ENCODE peak calls at places on chromosomes 6 and 20, in seven cellular contexts. One of them, this sample, is unnamed.

GRCh38 chr20:4431446-4431845 is 290.3 kb upstream of the PRND start:
- DNase-seq in AG04449: no peak
- DNase-seq in NCI-H526 treated with DMSO at 0.1 percent for 48 hours: no peak
- DNase-seq in mesenteric fat pad: no peak
- DNase-seq in tibial artery: no peak
- DNase-seq in activated CD8-positive, alpha-beta memory T cell treated with anti-CD3 and anti-CD28 coated beads, Interleukin-2, amount 10 ng/mL, durations not matched to agents 7 days and 5 days: no peak
- DNase-seq in stimulated activated effector memory CD8-positive, alpha-beta T cell treated with anti-CD3 and anti-CD28 coated beads, Interleukin-12 subunit alpha, Interleukin-12 subunit beta, amount 100 ng/mL, for 72 hours: no peak
- DNase-seq in this sample: no peak

GRCh38 chr6:35302604-35303218 is 5.1 kb downstream of the DEF6 start:
- DNase-seq in mesenteric fat pad: peak
- DNase-seq in tibial artery: peak
- DNase-seq in activated CD8-positive, alpha-beta memory T cell treated with anti-CD3 and anti-CD28 coated beads, Interleukin-2, amount 10 ng/mL, durations not matched to agents 7 days and 5 days: peak
- DNase-seq in NCI-H526 treated with DMSO at 0.1 percent for 48 hours: no peak
- DNase-seq in AG04449: no peak
- DNase-seq in stimulated activated effector memory CD8-positive, alpha-beta T cell treated with anti-CD3 and anti-CD28 coated beads, Interleukin-12 subunit alpha, Interleukin-12 subunit beta, amount 100 ng/mL, for 72 hours: peak
- DNase-seq in this sample: peak

GRCh38 chr6:20830576-20830975 is 296.3 kb downstream of the CDKAL1 start:
- DNase-seq in AG04449: no peak
- DNase-seq in activated CD8-positive, alpha-beta memory T cell treated with anti-CD3 and anti-CD28 coated beads, Interleukin-2, amount 10 ng/mL, durations not matched to agents 7 days and 5 days: no peak
- DNase-seq in tibial artery: no peak
- DNase-seq in mesenteric fat pad: no peak
- DNase-seq in NCI-H526 treated with DMSO at 0.1 percent for 48 hours: no peak
- DNase-seq in stimulated activated effector memory CD8-positive, alpha-beta T cell treated with anti-CD3 and anti-CD28 coated beads, Interleukin-12 subunit alpha, Interleukin-12 subunit beta, amount 100 ng/mL, for 72 hours: no peak
- DNase-seq in this sample: no peak

GRCh38 chr6:4885534-4885933 is 109.3 kb downstream of the CDYL start:
- DNase-seq in NCI-H526 treated with DMSO at 0.1 percent for 48 hours: no peak
- DNase-seq in tibial artery: no peak
- DNase-seq in activated CD8-positive, alpha-beta memory T cell treated with anti-CD3 and anti-CD28 coated beads, Interleukin-2, amount 10 ng/mL, durations not matched to agents 7 days and 5 days: no peak
- DNase-seq in mesenteric fat pad: no peak
- DNase-seq in AG04449: no peak
- DNase-seq in stimulated activated effector memory CD8-positive, alpha-beta T cell treated with anti-CD3 and anti-CD28 coated beads, Interleukin-12 subunit alpha, Interleukin-12 subunit beta, amount 100 ng/mL, for 72 hours: no peak
- DNase-seq in this sample: no peak

GRCh38 chr6:154864086-154864430 is 130.8 kb downstream of the SCAF8 start:
- DNase-seq in NCI-H526 treated with DMSO at 0.1 percent for 48 hours: no peak
- DNase-seq in AG04449: no peak
- DNase-seq in stimulated activated effector memory CD8-positive, alpha-beta T cell treated with anti-CD3 and anti-CD28 coated beads, Interleukin-12 subunit alpha, Interleukin-12 subunit beta, amount 100 ng/mL, for 72 hours: no peak
- DNase-seq in activated CD8-positive, alpha-beta memory T cell treated with anti-CD3 and anti-CD28 coated beads, Interleukin-2, amount 10 ng/mL, durations not matched to agents 7 days and 5 days: no peak
- DNase-seq in mesenteric fat pad: no peak
- DNase-seq in tibial artery: no peak
- DNase-seq in this sample: no peak

GRCh38 chr6:124772733-124773319 is 189.4 kb upstream of the RNF217 start:
- DNase-seq in NCI-H526 treated with DMSO at 0.1 percent for 48 hours: no peak
- DNase-seq in stimulated activated effector memory CD8-positive, alpha-beta T cell treated with anti-CD3 and anti-CD28 coated beads, Interleukin-12 subunit alpha, Interleukin-12 subunit beta, amount 100 ng/mL, for 72 hours: no peak
- DNase-seq in activated CD8-positive, alpha-beta memory T cell treated with anti-CD3 and anti-CD28 coated beads, Interleukin-2, amount 10 ng/mL, durations not matched to agents 7 days and 5 days: no peak
- DNase-seq in tibial artery: no peak
- DNase-seq in AG04449: no peak
- DNase-seq in mesenteric fat pad: no peak
- DNase-seq in this sample: no peak

GRCh38 chr20:48904566-48905321 is 16.8 kb upstream of the ARFGEF2 start:
- DNase-seq in AG04449: no peak
- DNase-seq in tibial artery: peak
- DNase-seq in stimulated activated effector memory CD8-positive, alpha-beta T cell treated with anti-CD3 and anti-CD28 coated beads, Interleukin-12 subunit alpha, Interleukin-12 subunit beta, amount 100 ng/mL, for 72 hours: peak
- DNase-seq in mesenteric fat pad: no peak
- DNase-seq in activated CD8-positive, alpha-beta memory T cell treated with anti-CD3 and anti-CD28 coated beads, Interleukin-2, amount 10 ng/mL, durations not matched to agents 7 days and 5 days: peak
- DNase-seq in NCI-H526 treated with DMSO at 0.1 percent for 48 hours: no peak
- DNase-seq in this sample: peak

GRCh38 chr20:21100590-21101452 is 5.3 kb downstream of the LINC00237 start:
- DNase-seq in tibial artery: no peak
- DNase-seq in mesenteric fat pad: no peak
- DNase-seq in stimulated activated effector memory CD8-positive, alpha-beta T cell treated with anti-CD3 and anti-CD28 coated beads, Interleukin-12 subunit alpha, Interleukin-12 subunit beta, amount 100 ng/mL, for 72 hours: no peak
- DNase-seq in AG04449: no peak
- DNase-seq in activated CD8-positive, alpha-beta memory T cell treated with anti-CD3 and anti-CD28 coated beads, Interleukin-2, amount 10 ng/mL, durations not matched to agents 7 days and 5 days: peak
- DNase-seq in NCI-H526 treated with DMSO at 0.1 percent for 48 hours: peak
- DNase-seq in this sample: no peak

GRCh38 chr6:155147958-155148663 is 115.7 kb upstream of the CLDN20 start:
- DNase-seq in activated CD8-positive, alpha-beta memory T cell treated with anti-CD3 and anti-CD28 coated beads, Interleukin-2, amount 10 ng/mL, durations not matched to agents 7 days and 5 days: no peak
- DNase-seq in AG04449: no peak
- DNase-seq in NCI-H526 treated with DMSO at 0.1 percent for 48 hours: no peak
- DNase-seq in tibial artery: no peak
- DNase-seq in stimulated activated effector memory CD8-positive, alpha-beta T cell treated with anti-CD3 and anti-CD28 coated beads, Interleukin-12 subunit alpha, Interleukin-12 subunit beta, amount 100 ng/mL, for 72 hours: no peak
- DNase-seq in mesenteric fat pad: no peak
- DNase-seq in this sample: no peak

GRCh38 chr20:63323298-63323820 is 30.4 kb downstream of the COL20A1 start:
- DNase-seq in activated CD8-positive, alpha-beta memory T cell treated with anti-CD3 and anti-CD28 coated beads, Interleukin-2, amount 10 ng/mL, durations not matched to agents 7 days and 5 days: no peak
- DNase-seq in NCI-H526 treated with DMSO at 0.1 percent for 48 hours: no peak
- DNase-seq in stimulated activated effector memory CD8-positive, alpha-beta T cell treated with anti-CD3 and anti-CD28 coated beads, Interleukin-12 subunit alpha, Interleukin-12 subunit beta, amount 100 ng/mL, for 72 hours: no peak
- DNase-seq in mesenteric fat pad: no peak
- DNase-seq in tibial artery: no peak
- DNase-seq in AG04449: no peak
- DNase-seq in this sample: no peak

GRCh38 chr6:5541751-5542432 is 280.6 kb downstream of the FARS2 start:
- DNase-seq in activated CD8-positive, alpha-beta memory T cell treated with anti-CD3 and anti-CD28 coated beads, Interleukin-2, amount 10 ng/mL, durations not matched to agents 7 days and 5 days: no peak
- DNase-seq in stimulated activated effector memory CD8-positive, alpha-beta T cell treated with anti-CD3 and anti-CD28 coated beads, Interleukin-12 subunit alpha, Interleukin-12 subunit beta, amount 100 ng/mL, for 72 hours: no peak
- DNase-seq in AG04449: no peak
- DNase-seq in tibial artery: no peak
- DNase-seq in NCI-H526 treated with DMSO at 0.1 percent for 48 hours: no peak
- DNase-seq in mesenteric fat pad: no peak
- DNase-seq in this sample: no peak

GRCh38 chr6:85449818-85450577 is at the start of gene NT5E:
- DNase-seq in AG04449: no peak
- DNase-seq in mesenteric fat pad: peak
- DNase-seq in NCI-H526 treated with DMSO at 0.1 percent for 48 hours: peak
- DNase-seq in tibial artery: peak
- DNase-seq in activated CD8-positive, alpha-beta memory T cell treated with anti-CD3 and anti-CD28 coated beads, Interleukin-2, amount 10 ng/mL, durations not matched to agents 7 days and 5 days: peak
- DNase-seq in stimulated activated effector memory CD8-positive, alpha-beta T cell treated with anti-CD3 and anti-CD28 coated beads, Interleukin-12 subunit alpha, Interleukin-12 subunit beta, amount 100 ng/mL, for 72 hours: peak
- DNase-seq in this sample: peak

GRCh38 chr6:84762941-84763396 is 1.4 kb downstream of the TBX18 start:
- DNase-seq in stimulated activated effector memory CD8-positive, alpha-beta T cell treated with anti-CD3 and anti-CD28 coated beads, Interleukin-12 subunit alpha, Interleukin-12 subunit beta, amount 100 ng/mL, for 72 hours: no peak
- DNase-seq in AG04449: no peak
- DNase-seq in activated CD8-positive, alpha-beta memory T cell treated with anti-CD3 and anti-CD28 coated beads, Interleukin-2, amount 10 ng/mL, durations not matched to agents 7 days and 5 days: no peak
- DNase-seq in NCI-H526 treated with DMSO at 0.1 percent for 48 hours: no peak
- DNase-seq in tibial artery: no peak
- DNase-seq in mesenteric fat pad: no peak
- DNase-seq in this sample: no peak

GRCh38 chr6:55963301-55963700 is 87.9 kb upstream of the BMP5 start:
- DNase-seq in activated CD8-positive, alpha-beta memory T cell treated with anti-CD3 and anti-CD28 coated beads, Interleukin-2, amount 10 ng/mL, durations not matched to agents 7 days and 5 days: no peak
- DNase-seq in tibial artery: no peak
- DNase-seq in mesenteric fat pad: no peak
- DNase-seq in NCI-H526 treated with DMSO at 0.1 percent for 48 hours: no peak
- DNase-seq in AG04449: no peak
- DNase-seq in stimulated activated effector memory CD8-positive, alpha-beta T cell treated with anti-CD3 and anti-CD28 coated beads, Interleukin-12 subunit alpha, Interleukin-12 subunit beta, amount 100 ng/mL, for 72 hours: no peak
- DNase-seq in this sample: peak

GRCh38 chr6:17385660-17386059 is 7.7 kb upstream of the CAP2 start:
- DNase-seq in AG04449: peak
- DNase-seq in mesenteric fat pad: no peak
- DNase-seq in NCI-H526 treated with DMSO at 0.1 percent for 48 hours: no peak
- DNase-seq in tibial artery: no peak
- DNase-seq in activated CD8-positive, alpha-beta memory T cell treated with anti-CD3 and anti-CD28 coated beads, Interleukin-2, amount 10 ng/mL, durations not matched to agents 7 days and 5 days: no peak
- DNase-seq in stimulated activated effector memory CD8-positive, alpha-beta T cell treated with anti-CD3 and anti-CD28 coated beads, Interleukin-12 subunit alpha, Interleukin-12 subunit beta, amount 100 ng/mL, for 72 hours: no peak
- DNase-seq in this sample: no peak

GRCh38 chr20:57250607-57251343 is 15.7 kb downstream of the BMP7 start:
- DNase-seq in AG04449: no peak
- DNase-seq in activated CD8-positive, alpha-beta memory T cell treated with anti-CD3 and anti-CD28 coated beads, Interleukin-2, amount 10 ng/mL, durations not matched to agents 7 days and 5 days: peak
- DNase-seq in mesenteric fat pad: no peak
- DNase-seq in tibial artery: no peak
- DNase-seq in stimulated activated effector memory CD8-positive, alpha-beta T cell treated with anti-CD3 and anti-CD28 coated beads, Interleukin-12 subunit alpha, Interleukin-12 subunit beta, amount 100 ng/mL, for 72 hours: no peak
- DNase-seq in NCI-H526 treated with DMSO at 0.1 percent for 48 hours: no peak
- DNase-seq in this sample: no peak

GRCh38 chr6:11011787-11012234 is 32.3 kb downstream of the ELOVL2 start:
- DNase-seq in stimulated activated effector memory CD8-positive, alpha-beta T cell treated with anti-CD3 and anti-CD28 coated beads, Interleukin-12 subunit alpha, Interleukin-12 subunit beta, amount 100 ng/mL, for 72 hours: no peak
- DNase-seq in mesenteric fat pad: no peak
- DNase-seq in activated CD8-positive, alpha-beta memory T cell treated with anti-CD3 and anti-CD28 coated beads, Interleukin-2, amount 10 ng/mL, durations not matched to agents 7 days and 5 days: no peak
- DNase-seq in tibial artery: no peak
- DNase-seq in AG04449: no peak
- DNase-seq in NCI-H526 treated with DMSO at 0.1 percent for 48 hours: no peak
- DNase-seq in this sample: peak

GRCh38 chr20:51553897-51554504 is 11.5 kb upstream of the NFATC2 start:
- DNase-seq in AG04449: no peak
- DNase-seq in NCI-H526 treated with DMSO at 0.1 percent for 48 hours: no peak
- DNase-seq in tibial artery: no peak
- DNase-seq in stimulated activated effector memory CD8-positive, alpha-beta T cell treated with anti-CD3 and anti-CD28 coated beads, Interleukin-12 subunit alpha, Interleukin-12 subunit beta, amount 100 ng/mL, for 72 hours: no peak
- DNase-seq in activated CD8-positive, alpha-beta memory T cell treated with anti-CD3 and anti-CD28 coated beads, Interleukin-2, amount 10 ng/mL, durations not matched to agents 7 days and 5 days: no peak
- DNase-seq in mesenteric fat pad: no peak
- DNase-seq in this sample: no peak

GRCh38 chr6:38974389-38975133 is 74.0 kb upstream of the GLP1R start:
- DNase-seq in tibial artery: no peak
- DNase-seq in AG04449: no peak
- DNase-seq in stimulated activated effector memory CD8-positive, alpha-beta T cell treated with anti-CD3 and anti-CD28 coated beads, Interleukin-12 subunit alpha, Interleukin-12 subunit beta, amount 100 ng/mL, for 72 hours: no peak
- DNase-seq in activated CD8-positive, alpha-beta memory T cell treated with anti-CD3 and anti-CD28 coated beads, Interleukin-2, amount 10 ng/mL, durations not matched to agents 7 days and 5 days: no peak
- DNase-seq in mesenteric fat pad: no peak
- DNase-seq in NCI-H526 treated with DMSO at 0.1 percent for 48 hours: no peak
- DNase-seq in this sample: no peak

GRCh38 chr20:49482621-49483017 is at the start of gene KCNB1:
- DNase-seq in AG04449: no peak
- DNase-seq in tibial artery: peak
- DNase-seq in NCI-H526 treated with DMSO at 0.1 percent for 48 hours: no peak
- DNase-seq in mesenteric fat pad: no peak
- DNase-seq in stimulated activated effector memory CD8-positive, alpha-beta T cell treated with anti-CD3 and anti-CD28 coated beads, Interleukin-12 subunit alpha, Interleukin-12 subunit beta, amount 100 ng/mL, for 72 hours: peak
- DNase-seq in activated CD8-positive, alpha-beta memory T cell treated with anti-CD3 and anti-CD28 coated beads, Interleukin-2, amount 10 ng/mL, durations not matched to agents 7 days and 5 days: peak
- DNase-seq in this sample: peak

GRCh38 chr6:80094017-80094416 is 12.5 kb upstream of the BCKDHB start:
- DNase-seq in NCI-H526 treated with DMSO at 0.1 percent for 48 hours: peak
- DNase-seq in activated CD8-positive, alpha-beta memory T cell treated with anti-CD3 and anti-CD28 coated beads, Interleukin-2, amount 10 ng/mL, durations not matched to agents 7 days and 5 days: no peak
- DNase-seq in stimulated activated effector memory CD8-positive, alpha-beta T cell treated with anti-CD3 and anti-CD28 coated beads, Interleukin-12 subunit alpha, Interleukin-12 subunit beta, amount 100 ng/mL, for 72 hours: no peak
- DNase-seq in mesenteric fat pad: no peak
- DNase-seq in tibial artery: no peak
- DNase-seq in AG04449: no peak
- DNase-seq in this sample: peak

GRCh38 chr6:134145786-134146185 is 93.4 kb upstream of the SLC2A12 start:
- DNase-seq in AG04449: no peak
- DNase-seq in mesenteric fat pad: no peak
- DNase-seq in activated CD8-positive, alpha-beta memory T cell treated with anti-CD3 and anti-CD28 coated beads, Interleukin-2, amount 10 ng/mL, durations not matched to agents 7 days and 5 days: no peak
- DNase-seq in NCI-H526 treated with DMSO at 0.1 percent for 48 hours: no peak
- DNase-seq in stimulated activated effector memory CD8-positive, alpha-beta T cell treated with anti-CD3 and anti-CD28 coated beads, Interleukin-12 subunit alpha, Interleukin-12 subunit beta, amount 100 ng/mL, for 72 hours: no peak
- DNase-seq in tibial artery: no peak
- DNase-seq in this sample: peak

GRCh38 chr20:50799890-50800550 is 5.2 kb downstream of the BCAS4 start:
- DNase-seq in mesenteric fat pad: no peak
- DNase-seq in stimulated activated effector memory CD8-positive, alpha-beta T cell treated with anti-CD3 and anti-CD28 coated beads, Interleukin-12 subunit alpha, Interleukin-12 subunit beta, amount 100 ng/mL, for 72 hours: no peak
- DNase-seq in AG04449: no peak
- DNase-seq in tibial artery: no peak
- DNase-seq in NCI-H526 treated with DMSO at 0.1 percent for 48 hours: no peak
- DNase-seq in activated CD8-positive, alpha-beta memory T cell treated with anti-CD3 and anti-CD28 coated beads, Interleukin-2, amount 10 ng/mL, durations not matched to agents 7 days and 5 days: no peak
- DNase-seq in this sample: no peak

GRCh38 chr6:33936911-33937310 is 133.1 kb upstream of the MLN start:
- DNase-seq in mesenteric fat pad: no peak
- DNase-seq in tibial artery: no peak
- DNase-seq in AG04449: no peak
- DNase-seq in activated CD8-positive, alpha-beta memory T cell treated with anti-CD3 and anti-CD28 coated beads, Interleukin-2, amount 10 ng/mL, durations not matched to agents 7 days and 5 days: no peak
- DNase-seq in NCI-H526 treated with DMSO at 0.1 percent for 48 hours: no peak
- DNase-seq in stimulated activated effector memory CD8-positive, alpha-beta T cell treated with anti-CD3 and anti-CD28 coated beads, Interleukin-12 subunit alpha, Interleukin-12 subunit beta, amount 100 ng/mL, for 72 hours: no peak
- DNase-seq in this sample: no peak

This sample was measured in cardiac muscle cell.